ENCODE peak calls at places on chromosomes 16 and 17, in five cellular contexts. I is RWPE2, H is BJ, W is esophagus squamous epithelium, G is cardiac muscle cell. V is an unnamed sample.

GRCh38 chr17:68461589-68461988 is 4.3 kb upstream of the WIPI1 start:
- DNase-seq in H (no peak), W (no peak), I (no peak), G (no peak), V (no peak)

GRCh38 chr17:30160419-30161172 is 44.0 kb downstream of the NSRP1 start:
- DNase-seq in G (no peak), W (no peak), H (no peak), I (no peak), V (no peak)

GRCh38 chr17:1965556-1966273 is 59.4 kb downstream of the RTN4RL1 start:
- DNase-seq in W (no peak), H (no peak), G (no peak), I (no peak), V (no peak)

GRCh38 chr17:1001640-1002411 is 4.9 kb downstream of the TIMM22 start:
- DNase-seq in H (peak; percentile 44), G (no peak), W (no peak), I (peak; percentile 53), V (no peak)

GRCh38 chr17:10757067-10757466 is 27.2 kb upstream of the TMEM220 start:
- DNase-seq in G (no peak), I (no peak), H (no peak), W (no peak), V (no peak)

GRCh38 chr16:50625374-50625773 is 55.7 kb downstream of the SNX20 start:
- DNase-seq in I (peak; percentile 62), G (no peak), H (no peak), W (no peak), V (no peak)

GRCh38 chr16:72099377-72099818 is 5.8 kb downstream of the DHX38 start:
- DNase-seq in H (no peak), G (peak; percentile 70), I (no peak), W (no peak), V (peak; percentile 50)

GRCh38 chr17:18172528-18173278 is 10.9 kb upstream of the ALKBH5 start:
- DNase-seq in W (no peak), G (no peak), I (no peak), H (no peak), V (no peak)

GRCh38 chr16:58026139-58026704 is 668 bp downstream of the MMP15 start:
- DNase-seq in I (no peak), G (no peak), W (no peak), H (no peak), V (no peak)

GRCh38 chr16:4593069-4593468 is 21.6 kb downstream of the UBALD1 start:
- DNase-seq in H (no peak), G (no peak), I (no peak), W (no peak), V (no peak)

GRCh38 chr16:30395155-30395991 is at the start of gene ZNF48:
- DNase-seq in H (peak; percentile 41), I (no peak), G (peak; percentile 97), W (no peak), V (peak; percentile 51)

GRCh38 chr17:14833201-14833773 is 431.8 kb downstream of the PMP22 start:
- DNase-seq in G (no peak), I (no peak), H (peak; percentile 51), W (no peak), V (no peak)

GRCh38 chr17:2171725-2172446 is 117.0 kb downstream of the HIC1 start:
- DNase-seq in H (peak; percentile 87), I (no peak), W (no peak), G (peak; percentile 60), V (no peak)

GRCh38 chr17:30104575-30105339 is 11.9 kb upstream of the NSRP1 start:
- DNase-seq in I (peak; percentile 68), G (peak; percentile 93), W (no peak), H (no peak), V (peak; percentile 49)

GRCh38 chr17:4270746-4271145 is 7.0 kb upstream of the ANKFY1 start:
- DNase-seq in I (no peak), H (no peak), G (no peak), W (no peak), V (no peak)

GRCh38 chr17:77516902-77517301 is 376.1 kb downstream of the SEC14L1 start:
- DNase-seq in H (peak; percentile 6), I (no peak), G (no peak), W (no peak), V (no peak)

GRCh38 chr16:62406387-62406786 is 370.1 kb upstream of the CDH8 start:
- DNase-seq in H (no peak), G (no peak), W (no peak), I (no peak), V (no peak)

GRCh38 chr17:29723283-29724047 is 100.8 kb upstream of the CORO6 start:
- DNase-seq in W (no peak), I (no peak), G (no peak), H (no peak), V (no peak)

GRCh38 chr17:35841505-35841904 is 27.2 kb downstream of the HEATR9 start:
- DNase-seq in I (no peak), G (no peak), W (no peak), H (no peak), V (no peak)

GRCh38 chr17:68100000-68100641 is 64.6 kb downstream of the KPNA2 start:
- DNase-seq in G (no peak), W (no peak), I (no peak), H (no peak), V (no peak)

GRCh38 chr17:69757794-69758430 is 317.1 kb upstream of the KCNJ16 start:
- DNase-seq in W (no peak), I (no peak), G (no peak), H (peak; percentile 95), V (no peak)

GRCh38 chr17:20010099-20010863 is 1.1 kb downstream of the SPECC1 start:
- DNase-seq in G (peak; percentile 53), W (no peak), I (no peak), H (no peak), V (no peak)

GRCh38 chr16:67242138-67242730 is 5.0 kb downstream of the FHOD1 start:
- DNase-seq in I (no peak), G (no peak), H (no peak), W (no peak), V (no peak)

GRCh38 chr17:81543339-81543675 is 8.8 kb downstream of the FAAP100 start:
- DNase-seq in I (no peak), H (no peak), G (no peak), W (no peak), V (no peak)

GRCh38 chr17:9202572-9202971 is 181.3 kb downstream of the NTN1 start:
- DNase-seq in G (no peak), I (no peak), W (no peak), H (no peak), V (no peak)

GRCh38 chr16:69320731-69321073 is 9.6 kb downstream of the VPS4A start:
- DNase-seq in I (no peak), G (no peak), W (no peak), H (no peak), V (no peak)
- H3K4me3 ChIP-seq in I (no peak overlapping the region), G (no peak overlapping the region), W (no peak overlapping the region), H (no peak overlapping the region), V (no peak overlapping the region)

GRCh38 chr16:69799601-69800000 is 37.5 kb downstream of the WWP2 start:
- DNase-seq in I (no peak), W (no peak), G (no peak), H (no peak), V (no peak)

GRCh38 chr16:69793521-69793920 is 31.4 kb downstream of the WWP2 start:
- DNase-seq in G (no peak), H (no peak), I (no peak), W (no peak), V (no peak)

GRCh38 chr16:69798466-69798865 is 36.3 kb downstream of the WWP2 start:
- DNase-seq in I (no peak), H (no peak), W (no peak), G (peak; percentile 46), V (no peak)

DNA sequence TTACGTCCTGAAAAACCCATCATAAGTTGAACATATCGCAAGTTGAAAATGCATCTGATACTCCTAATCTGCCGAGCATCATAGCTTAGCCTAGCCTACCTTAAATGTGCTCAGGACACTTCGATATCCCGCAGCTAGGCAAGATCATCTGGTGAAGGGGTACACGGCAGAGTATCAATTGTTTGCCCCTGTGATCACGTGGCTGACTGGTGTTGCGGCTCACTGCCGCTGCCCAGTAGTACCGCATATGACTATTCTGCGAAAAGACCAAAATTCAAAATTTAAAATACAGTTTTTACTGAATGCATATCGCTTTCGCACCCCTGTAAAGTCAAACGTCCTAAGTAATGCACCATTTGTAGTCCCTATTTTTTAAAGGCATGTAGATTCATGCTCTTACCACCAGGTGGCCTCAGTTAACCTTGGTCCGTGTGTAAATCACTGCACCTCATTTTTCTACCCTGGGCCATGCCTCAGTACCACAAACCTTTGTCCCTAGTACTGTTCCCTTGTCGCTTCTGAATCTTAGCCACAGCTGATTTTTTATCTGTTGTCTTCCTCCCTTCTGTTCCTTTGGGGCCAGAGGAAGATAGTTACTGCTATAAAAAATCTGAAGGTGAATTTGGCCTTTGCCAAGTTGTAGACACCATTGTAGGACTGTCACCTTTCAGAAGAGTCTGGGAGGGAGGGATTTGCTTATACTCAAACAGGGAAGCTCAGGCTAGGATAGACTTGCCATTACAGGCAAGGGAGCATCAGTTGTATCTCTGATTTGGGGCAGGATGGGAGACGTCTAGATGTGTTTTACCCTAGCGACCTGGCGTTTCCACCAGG is 34.4 kb downstream of the WWP2 start:
- DNase-seq in I (no peak), G (peak; percentile 78), H (no peak), W (no peak), V (peak; percentile 36)
- H3K27me3 ChIP-seq in I (no peaks in the 10 kb centered on the region), G (no peaks in the 10 kb centered on the region), H (no peaks in the 10 kb centered on the region), W (no peaks in the 10 kb centered on the region), V (no peaks in the 10 kb centered on the region)

GRCh38 chr16:22307838-22308237 is 10.6 kb downstream of the POLR3E start:
- DNase-seq in G (no peak), W (no peak), H (no peak), I (no peak), V (no peak)

GRCh38 chr16:22313141-22313781 is 16.1 kb downstream of the POLR3E start:
- DNase-seq in W (no peak), I (no peak), G (no peak), H (no peak), V (no peak)

GRCh38 chr16:22306788-22307187 is 9.6 kb downstream of the POLR3E start:
- DNase-seq in I (no peak), H (no peak), G (no peak), W (no peak), V (no peak)

GRCh38 chr16:22311520-22311919 is 14.3 kb downstream of the POLR3E start:
- DNase-seq in G (no peak), I (no peak), H (no peak), W (no peak), V (no peak)

DNA sequence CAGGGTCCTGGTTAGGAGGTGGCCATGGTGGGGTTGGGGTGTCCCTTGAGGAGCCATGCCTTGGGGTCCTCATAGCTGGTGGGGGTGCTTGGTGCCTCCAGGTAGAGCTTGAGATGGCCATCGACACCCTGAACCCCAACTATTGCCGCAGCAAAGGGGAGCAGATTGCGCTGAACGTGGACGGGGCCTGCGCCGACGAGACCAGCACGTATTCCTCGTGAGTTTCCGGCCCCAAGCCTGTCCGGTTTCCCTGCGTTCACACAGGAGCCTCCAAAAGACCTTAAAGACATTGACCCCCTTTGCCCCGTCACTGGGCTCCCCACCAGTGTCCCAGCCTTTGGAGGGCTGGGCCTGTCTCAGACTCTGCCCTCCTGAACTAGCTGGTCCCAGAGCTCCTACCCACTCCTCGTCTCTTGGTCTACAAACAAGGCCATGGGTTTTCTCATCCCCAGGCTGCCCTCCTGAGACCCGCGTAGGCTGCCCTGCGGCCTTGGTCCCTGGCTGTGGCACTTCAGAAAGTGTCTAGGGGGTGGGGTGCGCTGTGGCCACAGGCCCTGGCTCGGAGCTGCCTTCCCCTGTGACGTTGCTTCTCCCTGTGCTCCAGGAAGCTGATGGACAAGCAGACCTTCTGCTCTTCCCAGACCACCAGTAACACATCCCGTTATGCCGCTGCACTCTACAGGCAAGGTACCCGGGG is 11.8 kb downstream of the POLR3E start:
- DNase-seq in W (no peak), G (no peak), H (no peak), I (no peak), V (no peak)
- H3K4me3 ChIP-seq in W (no peak overlapping the region), G (no peak overlapping the region), H (no peak overlapping the region), I (no peak overlapping the region), V (no peak overlapping the region)

GRCh38 chr17:74354123-74354522 is 7.5 kb downstream of the BTBD17 start:
- DNase-seq in I (no peak), H (no peak), W (no peak), G (peak; percentile 83), V (peak; percentile 29)
- H3K27me3 ChIP-seq in I (peaks cover 96% of the 10 kb centered on the region), H (peaks cover 2% of the 10 kb centered on the region), W (peaks cover 20% of the 10 kb centered on the region), G (peaks cover 89% of the 10 kb centered on the region), V (peaks cover 17% of the 10 kb centered on the region)

V was measured in CD4-positive, CD25-positive, alpha-beta regulatory T cell.